ENCODE peak calls at places on chromosomes 16 and 17, in nine cellular contexts. One of them, this sample, is unnamed.

GRCh38 chr17:14775761-14776492 is 475.0 kb downstream of the HS3ST3B1 start:
- DNase-seq in myocyte: peak
- DNase-seq in AG08395: no peak
- DNase-seq in stimulated activated CD4-positive, alpha-beta T cell treated with anti-CD3 and anti-CD28 coated beads, TNF-alpha, amount 100 ng/mL, for 24 hours: no peak
- DNase-seq in natural killer cell: no peak
- DNase-seq in iris pigment epithelial cell: peak
- DNase-seq in endodermal cell: no peak
- DNase-seq in CD4-positive, alpha-beta T cell: no peak
- DNase-seq in GM18507: no peak
- DNase-seq in this sample: no peak

GRCh38 chr16:55913717-55914116 is 38.5 kb upstream of the CES5A start:
- DNase-seq in stimulated activated CD4-positive, alpha-beta T cell treated with anti-CD3 and anti-CD28 coated beads, TNF-alpha, amount 100 ng/mL, for 24 hours: no peak
- DNase-seq in CD4-positive, alpha-beta T cell: no peak
- DNase-seq in iris pigment epithelial cell: no peak
- DNase-seq in myocyte: no peak
- DNase-seq in GM18507: no peak
- DNase-seq in endodermal cell: no peak
- DNase-seq in AG08395: no peak
- DNase-seq in natural killer cell: no peak
- DNase-seq in this sample: no peak

GRCh38 chr17:7041607-7042506 is 2.0 kb downstream of the SLC16A11 start:
- DNase-seq in CD4-positive, alpha-beta T cell: peak
- DNase-seq in iris pigment epithelial cell: no peak
- DNase-seq in GM18507: no peak
- DNase-seq in myocyte: no peak
- DNase-seq in endodermal cell: peak
- DNase-seq in natural killer cell: peak
- DNase-seq in AG08395: no peak
- DNase-seq in stimulated activated CD4-positive, alpha-beta T cell treated with anti-CD3 and anti-CD28 coated beads, TNF-alpha, amount 100 ng/mL, for 24 hours: peak
- DNase-seq in this sample: no peak

GRCh38 chr17:15655162-15655561 is 28.9 kb downstream of the TRIM16 start:
- DNase-seq in endodermal cell: no peak
- DNase-seq in myocyte: peak
- DNase-seq in natural killer cell: no peak
- DNase-seq in stimulated activated CD4-positive, alpha-beta T cell treated with anti-CD3 and anti-CD28 coated beads, TNF-alpha, amount 100 ng/mL, for 24 hours: no peak
- DNase-seq in CD4-positive, alpha-beta T cell: no peak
- DNase-seq in iris pigment epithelial cell: no peak
- DNase-seq in GM18507: no peak
- DNase-seq in AG08395: no peak
- DNase-seq in this sample: no peak

GRCh38 chr17:78276098-78276497 is 44.7 kb downstream of the TMEM235 start:
- DNase-seq in natural killer cell: no peak
- DNase-seq in myocyte: no peak
- DNase-seq in CD4-positive, alpha-beta T cell: no peak
- DNase-seq in GM18507: no peak
- DNase-seq in AG08395: no peak
- DNase-seq in stimulated activated CD4-positive, alpha-beta T cell treated with anti-CD3 and anti-CD28 coated beads, TNF-alpha, amount 100 ng/mL, for 24 hours: no peak
- DNase-seq in endodermal cell: no peak
- DNase-seq in iris pigment epithelial cell: no peak
- DNase-seq in this sample: peak

GRCh38 chr16:27547134-27547533 is 2.6 kb downstream of the GTF3C1 start:
- DNase-seq in GM18507: no peak
- DNase-seq in AG08395: peak
- DNase-seq in iris pigment epithelial cell: peak
- DNase-seq in CD4-positive, alpha-beta T cell: no peak
- DNase-seq in myocyte: peak
- DNase-seq in natural killer cell: no peak
- DNase-seq in stimulated activated CD4-positive, alpha-beta T cell treated with anti-CD3 and anti-CD28 coated beads, TNF-alpha, amount 100 ng/mL, for 24 hours: no peak
- DNase-seq in endodermal cell: no peak
- DNase-seq in this sample: no peak

GRCh38 chr16:77660311-77660710 is 62.0 kb upstream of the NUDT7 start:
- DNase-seq in natural killer cell: no peak
- DNase-seq in endodermal cell: peak
- DNase-seq in myocyte: peak
- DNase-seq in AG08395: peak
- DNase-seq in iris pigment epithelial cell: peak
- DNase-seq in stimulated activated CD4-positive, alpha-beta T cell treated with anti-CD3 and anti-CD28 coated beads, TNF-alpha, amount 100 ng/mL, for 24 hours: no peak
- DNase-seq in CD4-positive, alpha-beta T cell: no peak
- DNase-seq in GM18507: no peak
- DNase-seq in this sample: no peak

GRCh38 chr16:89574681-89575246 is 794 bp upstream of the CPNE7 start:
- DNase-seq in iris pigment epithelial cell: peak
- DNase-seq in natural killer cell: peak
- DNase-seq in GM18507: peak
- DNase-seq in CD4-positive, alpha-beta T cell: peak
- DNase-seq in myocyte: peak
- DNase-seq in AG08395: peak
- DNase-seq in stimulated activated CD4-positive, alpha-beta T cell treated with anti-CD3 and anti-CD28 coated beads, TNF-alpha, amount 100 ng/mL, for 24 hours: peak
- DNase-seq in endodermal cell: peak
- DNase-seq in this sample: peak

GRCh38 chr17:17823433-17824118 is 13.2 kb downstream of the SREBF1 start:
- DNase-seq in GM18507: peak
- DNase-seq in AG08395: peak
- DNase-seq in stimulated activated CD4-positive, alpha-beta T cell treated with anti-CD3 and anti-CD28 coated beads, TNF-alpha, amount 100 ng/mL, for 24 hours: peak
- DNase-seq in endodermal cell: peak
- DNase-seq in iris pigment epithelial cell: peak
- DNase-seq in natural killer cell: peak
- DNase-seq in myocyte: peak
- DNase-seq in CD4-positive, alpha-beta T cell: peak
- DNase-seq in this sample: peak

GRCh38 chr17:35295686-35296085 is 52.8 kb downstream of the SLFN5 start:
- DNase-seq in AG08395: no peak
- DNase-seq in stimulated activated CD4-positive, alpha-beta T cell treated with anti-CD3 and anti-CD28 coated beads, TNF-alpha, amount 100 ng/mL, for 24 hours: no peak
- DNase-seq in natural killer cell: no peak
- DNase-seq in myocyte: no peak
- DNase-seq in endodermal cell: no peak
- DNase-seq in CD4-positive, alpha-beta T cell: no peak
- DNase-seq in iris pigment epithelial cell: no peak
- DNase-seq in GM18507: no peak
- DNase-seq in this sample: no peak

GRCh38 chr17:44872131-44872768 is 24.6 kb downstream of the HIGD1B start:
- DNase-seq in myocyte: no peak
- DNase-seq in natural killer cell: no peak
- DNase-seq in CD4-positive, alpha-beta T cell: no peak
- DNase-seq in stimulated activated CD4-positive, alpha-beta T cell treated with anti-CD3 and anti-CD28 coated beads, TNF-alpha, amount 100 ng/mL, for 24 hours: no peak
- DNase-seq in GM18507: no peak
- DNase-seq in iris pigment epithelial cell: no peak
- DNase-seq in AG08395: no peak
- DNase-seq in endodermal cell: no peak
- DNase-seq in this sample: no peak

GRCh38 chr16:69443809-69444611 is 19.6 kb downstream of the CYB5B start:
- DNase-seq in AG08395: peak
- DNase-seq in stimulated activated CD4-positive, alpha-beta T cell treated with anti-CD3 and anti-CD28 coated beads, TNF-alpha, amount 100 ng/mL, for 24 hours: no peak
- DNase-seq in CD4-positive, alpha-beta T cell: no peak
- DNase-seq in iris pigment epithelial cell: peak
- DNase-seq in myocyte: peak
- DNase-seq in natural killer cell: peak
- DNase-seq in endodermal cell: no peak
- DNase-seq in GM18507: no peak
- DNase-seq in this sample: no peak

GRCh38 chr17:77331161-77331864 is 190.5 kb downstream of the SEC14L1 start:
- DNase-seq in stimulated activated CD4-positive, alpha-beta T cell treated with anti-CD3 and anti-CD28 coated beads, TNF-alpha, amount 100 ng/mL, for 24 hours: peak
- DNase-seq in AG08395: peak
- DNase-seq in GM18507: peak
- DNase-seq in myocyte: peak
- DNase-seq in natural killer cell: peak
- DNase-seq in CD4-positive, alpha-beta T cell: peak
- DNase-seq in endodermal cell: peak
- DNase-seq in iris pigment epithelial cell: peak
- DNase-seq in this sample: peak

GRCh38 chr17:7080445-7081041 is 492 bp upstream of the CLEC10A start:
- DNase-seq in endodermal cell: no peak
- DNase-seq in CD4-positive, alpha-beta T cell: no peak
- DNase-seq in GM18507: no peak
- DNase-seq in stimulated activated CD4-positive, alpha-beta T cell treated with anti-CD3 and anti-CD28 coated beads, TNF-alpha, amount 100 ng/mL, for 24 hours: no peak
- DNase-seq in iris pigment epithelial cell: no peak
- DNase-seq in myocyte: no peak
- DNase-seq in natural killer cell: no peak
- DNase-seq in AG08395: no peak
- DNase-seq in this sample: no peak

GRCh38 chr17:75808905-75809621 is 24.5 kb downstream of the UNK start:
- DNase-seq in endodermal cell: peak
- DNase-seq in myocyte: peak
- DNase-seq in stimulated activated CD4-positive, alpha-beta T cell treated with anti-CD3 and anti-CD28 coated beads, TNF-alpha, amount 100 ng/mL, for 24 hours: no peak
- DNase-seq in iris pigment epithelial cell: peak
- DNase-seq in CD4-positive, alpha-beta T cell: no peak
- DNase-seq in AG08395: peak
- DNase-seq in natural killer cell: no peak
- DNase-seq in GM18507: no peak
- DNase-seq in this sample: no peak

GRCh38 chr16:49600541-49600940 is 226.9 kb downstream of the C16orf78 start:
- DNase-seq in myocyte: no peak
- DNase-seq in endodermal cell: peak
- DNase-seq in iris pigment epithelial cell: no peak
- DNase-seq in CD4-positive, alpha-beta T cell: no peak
- DNase-seq in stimulated activated CD4-positive, alpha-beta T cell treated with anti-CD3 and anti-CD28 coated beads, TNF-alpha, amount 100 ng/mL, for 24 hours: no peak
- DNase-seq in natural killer cell: no peak
- DNase-seq in GM18507: no peak
- DNase-seq in AG08395: no peak
- DNase-seq in this sample: no peak

GRCh38 chr17:58337600-58338453 is 9.2 kb upstream of the TSPOAP1 start:
- DNase-seq in myocyte: peak
- DNase-seq in CD4-positive, alpha-beta T cell: peak
- DNase-seq in endodermal cell: peak
- DNase-seq in iris pigment epithelial cell: peak
- DNase-seq in AG08395: peak
- DNase-seq in stimulated activated CD4-positive, alpha-beta T cell treated with anti-CD3 and anti-CD28 coated beads, TNF-alpha, amount 100 ng/mL, for 24 hours: peak
- DNase-seq in GM18507: no peak
- DNase-seq in natural killer cell: peak
- DNase-seq in this sample: peak

GRCh38 chr16:2039286-2040030 is 8.2 kb downstream of the NTHL1 start:
- DNase-seq in myocyte: peak
- DNase-seq in iris pigment epithelial cell: peak
- DNase-seq in GM18507: no peak
- DNase-seq in endodermal cell: peak
- DNase-seq in natural killer cell: no peak
- DNase-seq in CD4-positive, alpha-beta T cell: no peak
- DNase-seq in stimulated activated CD4-positive, alpha-beta T cell treated with anti-CD3 and anti-CD28 coated beads, TNF-alpha, amount 100 ng/mL, for 24 hours: no peak
- DNase-seq in AG08395: peak
- DNase-seq in this sample: no peak

GRCh38 chr16:88013091-88013609 is 61.9 kb downstream of the BANP start:
- DNase-seq in endodermal cell: peak
- DNase-seq in CD4-positive, alpha-beta T cell: no peak
- DNase-seq in iris pigment epithelial cell: peak
- DNase-seq in GM18507: no peak
- DNase-seq in natural killer cell: no peak
- DNase-seq in AG08395: no peak
- DNase-seq in stimulated activated CD4-positive, alpha-beta T cell treated with anti-CD3 and anti-CD28 coated beads, TNF-alpha, amount 100 ng/mL, for 24 hours: no peak
- DNase-seq in myocyte: no peak
- DNase-seq in this sample: no peak

GRCh38 chr17:72572604-72573491 is 452.0 kb downstream of the SOX9 start:
- DNase-seq in AG08395: peak
- DNase-seq in CD4-positive, alpha-beta T cell: no peak
- DNase-seq in endodermal cell: no peak
- DNase-seq in natural killer cell: no peak
- DNase-seq in myocyte: no peak
- DNase-seq in GM18507: no peak
- DNase-seq in stimulated activated CD4-positive, alpha-beta T cell treated with anti-CD3 and anti-CD28 coated beads, TNF-alpha, amount 100 ng/mL, for 24 hours: no peak
- DNase-seq in iris pigment epithelial cell: peak
- DNase-seq in this sample: no peak

GRCh38 chr17:75153854-75154194 is 488 bp downstream of the JPT1 start:
- DNase-seq in CD4-positive, alpha-beta T cell: no peak
- DNase-seq in stimulated activated CD4-positive, alpha-beta T cell treated with anti-CD3 and anti-CD28 coated beads, TNF-alpha, amount 100 ng/mL, for 24 hours: peak
- DNase-seq in GM18507: no peak
- DNase-seq in endodermal cell: peak
- DNase-seq in AG08395: peak
- DNase-seq in iris pigment epithelial cell: no peak
- DNase-seq in myocyte: peak
- DNase-seq in natural killer cell: peak
- DNase-seq in this sample: no peak

GRCh38 chr16:1146409-1146808 is 6.5 kb upstream of the CACNA1H start:
- DNase-seq in myocyte: no peak
- DNase-seq in stimulated activated CD4-positive, alpha-beta T cell treated with anti-CD3 and anti-CD28 coated beads, TNF-alpha, amount 100 ng/mL, for 24 hours: peak
- DNase-seq in AG08395: no peak
- DNase-seq in GM18507: no peak
- DNase-seq in endodermal cell: peak
- DNase-seq in iris pigment epithelial cell: no peak
- DNase-seq in CD4-positive, alpha-beta T cell: no peak
- DNase-seq in natural killer cell: no peak
- DNase-seq in this sample: peak

GRCh38 chr16:66924527-66925321 is 611 bp downstream of the RRAD start:
- DNase-seq in myocyte: no peak
- DNase-seq in GM18507: no peak
- DNase-seq in natural killer cell: peak
- DNase-seq in endodermal cell: peak
- DNase-seq in stimulated activated CD4-positive, alpha-beta T cell treated with anti-CD3 and anti-CD28 coated beads, TNF-alpha, amount 100 ng/mL, for 24 hours: peak
- DNase-seq in CD4-positive, alpha-beta T cell: peak
- DNase-seq in iris pigment epithelial cell: no peak
- DNase-seq in AG08395: peak
- DNase-seq in this sample: peak

GRCh38 chr17:2412561-2413021 is 11.7 kb upstream of the MNT start:
- DNase-seq in myocyte: peak
- DNase-seq in iris pigment epithelial cell: no peak
- DNase-seq in GM18507: no peak
- DNase-seq in endodermal cell: peak
- DNase-seq in AG08395: peak
- DNase-seq in natural killer cell: no peak
- DNase-seq in CD4-positive, alpha-beta T cell: no peak
- DNase-seq in stimulated activated CD4-positive, alpha-beta T cell treated with anti-CD3 and anti-CD28 coated beads, TNF-alpha, amount 100 ng/mL, for 24 hours: no peak
- DNase-seq in this sample: no peak

GRCh38 chr16:87850009-87851006 is 19.0 kb downstream of the SLC7A5 start:
- DNase-seq in iris pigment epithelial cell: peak
- DNase-seq in CD4-positive, alpha-beta T cell: peak
- DNase-seq in stimulated activated CD4-positive, alpha-beta T cell treated with anti-CD3 and anti-CD28 coated beads, TNF-alpha, amount 100 ng/mL, for 24 hours: peak
- DNase-seq in natural killer cell: peak
- DNase-seq in myocyte: peak
- DNase-seq in GM18507: peak
- DNase-seq in AG08395: peak
- DNase-seq in endodermal cell: peak
- DNase-seq in this sample: peak

GRCh38 chr16:29891525-29892457 is 7.6 kb downstream of the SEZ6L2 start:
- DNase-seq in iris pigment epithelial cell: no peak
- DNase-seq in AG08395: no peak
- DNase-seq in stimulated activated CD4-positive, alpha-beta T cell treated with anti-CD3 and anti-CD28 coated beads, TNF-alpha, amount 100 ng/mL, for 24 hours: no peak
- DNase-seq in natural killer cell: no peak
- DNase-seq in myocyte: no peak
- DNase-seq in CD4-positive, alpha-beta T cell: no peak
- DNase-seq in endodermal cell: no peak
- DNase-seq in GM18507: no peak
- DNase-seq in this sample: no peak

GRCh38 chr16:72270531-72270930 is 98.6 kb upstream of the PMFBP1 start:
- DNase-seq in CD4-positive, alpha-beta T cell: no peak
- DNase-seq in myocyte: peak
- DNase-seq in AG08395: no peak
- DNase-seq in natural killer cell: no peak
- DNase-seq in stimulated activated CD4-positive, alpha-beta T cell treated with anti-CD3 and anti-CD28 coated beads, TNF-alpha, amount 100 ng/mL, for 24 hours: no peak
- DNase-seq in GM18507: no peak
- DNase-seq in iris pigment epithelial cell: no peak
- DNase-seq in endodermal cell: no peak
- DNase-seq in this sample: no peak

GRCh38 chr16:11824362-11824761 is 27.0 kb downstream of the RSL1D1 start:
- DNase-seq in iris pigment epithelial cell: no peak
- DNase-seq in stimulated activated CD4-positive, alpha-beta T cell treated with anti-CD3 and anti-CD28 coated beads, TNF-alpha, amount 100 ng/mL, for 24 hours: no peak
- DNase-seq in endodermal cell: no peak
- DNase-seq in AG08395: peak
- DNase-seq in CD4-positive, alpha-beta T cell: no peak
- DNase-seq in myocyte: peak
- DNase-seq in GM18507: no peak
- DNase-seq in natural killer cell: no peak
- DNase-seq in this sample: no peak

GRCh38 chr17:37643829-37644228 is 583 bp upstream of the DDX52 start:
- DNase-seq in myocyte: no peak
- DNase-seq in endodermal cell: no peak
- DNase-seq in CD4-positive, alpha-beta T cell: no peak
- DNase-seq in iris pigment epithelial cell: no peak
- DNase-seq in natural killer cell: no peak
- DNase-seq in stimulated activated CD4-positive, alpha-beta T cell treated with anti-CD3 and anti-CD28 coated beads, TNF-alpha, amount 100 ng/mL, for 24 hours: no peak
- DNase-seq in GM18507: no peak
- DNase-seq in AG08395: no peak
- DNase-seq in this sample: no peak

GRCh38 chr17:60106377-60107059 is 27.8 kb upstream of the HEATR6 start:
- DNase-seq in endodermal cell: peak
- DNase-seq in iris pigment epithelial cell: peak
- DNase-seq in AG08395: peak
- DNase-seq in GM18507: no peak
- DNase-seq in natural killer cell: no peak
- DNase-seq in CD4-positive, alpha-beta T cell: no peak
- DNase-seq in myocyte: peak
- DNase-seq in stimulated activated CD4-positive, alpha-beta T cell treated with anti-CD3 and anti-CD28 coated beads, TNF-alpha, amount 100 ng/mL, for 24 hours: no peak
- DNase-seq in this sample: peak

GRCh38 chr17:44948315-44948795 is 782 bp upstream of the KIF18B start:
- DNase-seq in myocyte: no peak
- DNase-seq in CD4-positive, alpha-beta T cell: no peak
- DNase-seq in stimulated activated CD4-positive, alpha-beta T cell treated with anti-CD3 and anti-CD28 coated beads, TNF-alpha, amount 100 ng/mL, for 24 hours: no peak
- DNase-seq in iris pigment epithelial cell: no peak
- DNase-seq in AG08395: no peak
- DNase-seq in endodermal cell: no peak
- DNase-seq in natural killer cell: no peak
- DNase-seq in GM18507: no peak
- DNase-seq in this sample: no peak

This sample was measured in germinal center.